ENCODE peak calls at places on chromosomes 16 and 17, in eight cellular contexts. H is A172; F is left cardiac atrium; C is AG08395; W is stimulated activated CD8-positive, alpha-beta memory T cell treated with anti-CD3 and anti-CD28 coated beads, Interleukin-12 subunit alpha, Interleukin-12 subunit beta, amount 100 ng/mL, for 1 hour; M is mesendoderm; S is stimulated activated naive CD4-positive, alpha-beta T cell; L is PC-9. N is an unnamed sample.

GRCh38 chr16:55138298-55138697 is 185.7 kb upstream of the IRX6 start:
- DNase-seq in C (no peak), M (no peak), H (no peak), W (no peak), L (no peak), S (no peak), F (no peak), N (no peak)

GRCh38 chr16:86362155-86362849 is 148.0 kb upstream of the FOXF1 start:
- DNase-seq in F (no peak), C (no peak), L (no peak), S (no peak), M (peak), H (peak), W (no peak), N (no peak)

GRCh38 chr17:56640116-56640515 is 46.6 kb downstream of the NOG start:
- DNase-seq in C (no peak), L (no peak), F (no peak), H (no peak), M (peak), S (no peak), W (no peak), N (no peak)

GRCh38 chr17:7167832-7168231 is 11.3 kb downstream of the ASGR1 start:
- DNase-seq in C (peak), F (no peak), L (no peak), H (no peak), W (no peak), M (no peak), S (no peak), N (no peak)

GRCh38 chr16:58119509-58119845 is 9.7 kb downstream of the CFAP20 start:
- DNase-seq in W (no peak), M (no peak), C (no peak), L (no peak), F (no peak), H (no peak), S (no peak), N (no peak)

GRCh38 chr16:56673916-56674315 is 4.3 kb downstream of the MT1H start:
- DNase-seq in S (peak), M (peak), C (no peak), W (no peak), F (no peak), L (no peak), H (no peak), N (no peak)

GRCh38 chr16:3283525-3284447 is 495 bp downstream of the ZNF263 start:
- DNase-seq in W (no peak), C (no peak), F (peak), M (peak), L (no peak), S (no peak), H (no peak), N (no peak)

GRCh38 chr17:45646288-45646988 is 137.7 kb upstream of the CRHR1 start:
- DNase-seq in F (no peak), S (no peak), W (no peak), H (no peak), M (no peak), C (no peak), L (no peak), N (no peak)

GRCh38 chr17:68461122-68461539 is 3.8 kb upstream of the WIPI1 start:
- DNase-seq in W (no peak), H (no peak), L (no peak), F (no peak), S (no peak), M (no peak), C (no peak), N (no peak)

GRCh38 chr16:17224350-17224749 is 246.4 kb downstream of the XYLT1 start:
- DNase-seq in C (no peak), H (no peak), S (no peak), M (no peak), F (no peak), L (no peak), W (no peak), N (no peak)

GRCh38 chr16:86668136-86668535 is 89.8 kb downstream of the FOXL1 start:
- DNase-seq in F (no peak), L (no peak), H (peak), M (peak), W (no peak), S (no peak), C (peak), N (no peak)

GRCh38 chr16:69334696-69335095 is 4.3 kb upstream of the PDF start:
- DNase-seq in M (no peak), H (no peak), F (peak), L (no peak), S (no peak), W (no peak), C (no peak), N (no peak)

GRCh38 chr17:17146791-17147406 is 59.2 kb downstream of the PLD6 start:
- DNase-seq in S (peak), F (no peak), L (no peak), H (no peak), C (no peak), M (peak), W (no peak), N (no peak)

N was measured in type B pancreatic cell.